ENCODE peak calls at places on chromosomes 1 and 21, in six cellular contexts. F is H9; R is IMR-90; H is CD4-positive, alpha-beta T cell; P is heart right ventricle; V is spleen. B is an unnamed sample.
A peak's percentile ranks its signal among the peaks of the same experiment; 100 is the strongest.

GRCh38 chr1:210400043-210400840 is 71.5 kb downstream of the HHAT start:
- DNase-seq in P (peak; percentile 52), F (peak; percentile 79), H (peak; percentile 8), V (no peak), R (peak; percentile 77), B (no peak)

GRCh38 chr1:235908742-235909520 is 42.2 kb upstream of the LYST start:
- DNase-seq in V (no peak), F (no peak), P (no peak), H (no peak), R (peak; percentile 82), B (peak; percentile 91)

GRCh38 chr1:17710889-17711576 is 44.1 kb upstream of the ACTL8 start:
- DNase-seq in F (no peak), H (no peak), P (no peak), V (no peak), R (no peak), B (no peak)

GRCh38 chr1:237568955-237569354 is 321.8 kb downstream of the ZP4 start:
- DNase-seq in F (no peak), R (no peak), H (no peak), P (no peak), V (no peak), B (no peak)

GRCh38 chr1:215554865-215555264 is 12.2 kb upstream of the KCTD3 start:
- DNase-seq in V (no peak), F (no peak), H (no peak), P (no peak), R (no peak), B (no peak)

GRCh38 chr1:119516680-119517079 is 9.7 kb downstream of the HSD3B1 start:
- DNase-seq in V (no peak), F (peak; percentile 53), R (no peak), P (no peak), H (no peak), B (no peak)

GRCh38 chr1:228354390-228355320 is 52.0 kb downstream of the TRIM11 start:
- DNase-seq in V (no peak), P (no peak), R (no peak), F (no peak), H (no peak), B (no peak)

GRCh38 chr1:89737985-89738510 is 82.8 kb upstream of the LRRC8D start:
- DNase-seq in H (no peak), R (peak; percentile 46), F (no peak), P (no peak), V (no peak), B (no peak)

GRCh38 chr1:227943354-227943753 is 4.4 kb downstream of the WNT9A start:
- DNase-seq in F (no peak), V (peak; percentile 33), R (no peak), H (no peak), P (peak; percentile 2), B (no peak)

GRCh38 chr1:172005856-172006255 is 164.6 kb downstream of the DNM3 start:
- DNase-seq in V (no peak), R (peak; percentile 54), P (no peak), H (no peak), F (no peak), B (peak; percentile 93)
- TF ChIP-seq CTCF in V (no peak), R (no peak), P (no peak), H (no peak), F (no peak), B (no peak)

GRCh38 chr1:231155808-231156207 is 6.0 kb upstream of the TRIM67 start:
- DNase-seq in P (no peak), F (no peak), R (no peak), V (no peak), H (no peak), B (no peak)
- TF ChIP-seq CTCF in P (no peak), F (no peak), R (no peak), V (no peak), H (no peak), B (no peak)

GRCh38 chr1:23533288-23534130 is 2.5 kb upstream of the E2F2 start:
- DNase-seq in V (no peak), H (no peak), F (no peak), R (no peak), P (no peak), B (no peak)

GRCh38 chr1:23531695-23532094 is 662 bp upstream of the E2F2 start:
- DNase-seq in R (no peak), V (no peak), P (no peak), F (no peak), H (no peak), B (no peak)

GRCh38 chr1:23530089-23530749 is 814 bp downstream of the E2F2 start:
- DNase-seq in H (no peak), F (no peak), V (no peak), P (no peak), R (no peak), B (no peak)

GRCh38 chr1:23529146-23530088 is 1.6 kb downstream of the E2F2 start:
- DNase-seq in H (no peak), V (no peak), R (no peak), P (no peak), F (no peak), B (no peak)

GRCh38 chr1:23530750-23531651 is at the start of gene E2F2:
- DNase-seq in V (peak; percentile 95), R (peak; percentile 77), P (peak; percentile 76), F (peak; percentile 92), H (peak; percentile 73), B (no peak)
- TF ChIP-seq CTCF in V (no peak), R (peak; percentile 15), P (no peak), F (peak; percentile 45), H (no peak), B (peak; percentile 7)

GRCh38 chr1:225441314-225442119 is 13.7 kb upstream of the LBR start:
- DNase-seq in P (peak; percentile 2), R (no peak), F (no peak), V (no peak), H (no peak), B (no peak)
- TF ChIP-seq CTCF in P (no peak), R (peak; percentile 40), F (peak; percentile 35), V (peak; percentile 6), H (peak; percentile 27), B (peak; percentile 78)

GRCh38 chr21:42678118-42678430 is 24.7 kb downstream of the PDE9A start:
- DNase-seq in R (no peak), P (no peak), H (no peak), V (peak; percentile 6), F (no peak), B (no peak)
- TF ChIP-seq CTCF in R (no peak), P (no peak), H (no peak), V (no peak), F (no peak), B (no peak)

B was measured in epithelial cell of proximal tubule.